ENCODE peak calls at places on chromosomes 5 and 9, in four cellular contexts. J is activated CD8-positive, alpha-beta T cell treated with anti-CD3 and anti-CD28 coated beads for 36 hours; T is ovary; C is progenitor cell of endocrine pancreas. K is an unnamed sample.

GRCh38 chr5:81513982-81514381 is 120.0 kb upstream of the ACOT12 start:
- DNase-seq in J (no peak), T (no peak), C (no peak), K (peak; percentile 18)

GRCh38 chr5:151174612-151175101 is 17.1 kb upstream of the ANXA6 start:
- DNase-seq in J (no peak), T (peak; percentile 54), C (no peak), K (no peak)

GRCh38 chr9:120730661-120731514 is 16.6 kb upstream of the MEGF9 start:
- DNase-seq in J (no peak), T (no peak), C (no peak), K (peak; percentile 86)

GRCh38 chr5:140358738-140359310 is 1.2 kb upstream of the SLC4A9 start:
- DNase-seq in J (no peak), T (no peak), C (no peak), K (peak; percentile 45)

GRCh38 chr5:76542887-76543690 is 80.1 kb downstream of the F2RL2 start:
- DNase-seq in J (peak; percentile 76), T (no peak), C (no peak), K (no peak)

GRCh38 chr9:79623799-79624721 is 52.3 kb downstream of the TLE4 start:
- DNase-seq in J (peak; percentile 78), T (no peak), C (no peak), K (no peak)

GRCh38 chr5:124317471-124317870 is 429.0 kb downstream of the ZNF608 start:
- DNase-seq in J (no peak), T (no peak), C (no peak), K (no peak)

GRCh38 chr9:73081979-73082657 is 69.5 kb upstream of the ANXA1 start:
- DNase-seq in J (peak; percentile 10), T (no peak), C (no peak), K (peak; percentile 67)

GRCh38 chr5:108753331-108753730 is 5.6 kb downstream of the FER start:
- DNase-seq in J (no peak), T (no peak), C (no peak), K (peak; percentile 36)

GRCh38 chr5:30112842-30113241 is 1080.6 kb upstream of the CDH6 start:
- DNase-seq in J (no peak), T (no peak), C (no peak), K (no peak)

GRCh38 chr9:118331622-118332045 is 627.4 kb downstream of the TLR4 start:
- DNase-seq in J (no peak), T (no peak), C (no peak), K (peak; percentile 85)

GRCh38 chr5:178532236-178532635 is 58.0 kb downstream of the COL23A1 start:
- DNase-seq in J (no peak), T (no peak), C (no peak), K (no peak)

GRCh38 chr9:70924380-70924779 is 197.0 kb downstream of the TRPM3 start:
- DNase-seq in J (no peak), T (no peak), C (no peak), K (peak; percentile 95)

GRCh38 chr5:48192-48591 is 43.8 kb upstream of the PLEKHG4B start:
- DNase-seq in J (no peak), T (no peak), C (no peak), K (no peak)

GRCh38 chr5:124310453-124310852 is 436.0 kb downstream of the ZNF608 start:
- DNase-seq in J (no peak), T (no peak), C (no peak), K (no peak)

GRCh38 chr9:89811356-89811755 is 206.5 kb downstream of the GADD45G start:
- DNase-seq in J (no peak), T (no peak), C (no peak), K (no peak)

DNA sequence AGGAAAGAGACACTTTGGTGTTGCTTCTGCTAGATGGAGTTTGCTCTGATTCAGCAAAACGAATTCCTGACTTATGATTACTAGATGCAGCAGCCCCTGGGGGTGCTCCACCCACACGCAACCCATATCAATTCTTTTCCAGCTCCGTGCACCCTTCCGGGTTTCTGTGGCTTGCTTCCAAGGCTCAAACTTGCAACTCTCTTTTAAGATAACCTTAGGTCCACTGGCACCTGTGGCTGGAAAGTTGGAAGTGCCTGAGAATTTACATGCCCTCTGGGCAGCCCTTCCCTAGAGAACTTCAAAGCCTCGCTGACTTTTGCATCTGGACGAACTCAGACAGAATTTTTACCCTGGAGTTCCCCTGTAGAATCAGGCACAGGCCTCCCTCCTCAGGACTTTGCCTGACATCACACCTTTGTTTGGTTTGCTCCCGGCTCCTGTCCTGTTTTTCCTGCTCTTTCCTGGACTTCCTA is 224.9 kb downstream of the SNX18 start:
- DNase-seq in J (no peak), T (no peak), C (no peak), K (peak; percentile 61)
- TF ChIP-seq CTCF in J (no peak), T (no peak), C (no peak), K (no peak)

DNA sequence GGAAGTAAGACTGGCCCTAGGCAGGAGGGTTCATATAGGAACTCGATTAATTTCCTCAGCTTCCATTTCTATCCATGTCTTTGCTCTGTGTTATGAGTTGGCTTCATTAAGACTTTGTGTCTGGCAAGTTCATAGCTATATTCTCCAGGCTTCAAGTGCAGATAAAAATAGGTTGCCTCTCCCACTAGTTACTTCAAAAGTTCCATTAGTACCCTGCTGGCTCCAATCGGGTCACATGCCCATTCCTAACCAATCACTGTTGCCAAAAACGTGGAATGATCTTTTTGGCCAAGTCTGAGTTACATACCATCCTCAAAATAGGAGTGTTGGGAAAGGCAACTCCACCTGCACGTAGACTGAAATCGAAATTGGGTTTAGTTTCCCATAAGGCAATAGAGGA is 13.8 kb upstream of the SPATA31D1 start:
- DNase-seq in J (no peak), T (no peak), C (no peak), K (no peak)
- TF ChIP-seq CTCF in J (no peak), T (no peak), C (no peak), K (no peak)

GRCh38 chr5:18112066-18112465 is 477.8 kb downstream of the TAF11L14 start:
- DNase-seq in J (no peak), T (no peak), C (no peak), K (no peak)

GRCh38 chr5:18119156-18119785 is 485.0 kb downstream of the TAF11L14 start:
- DNase-seq in J (no peak), T (no peak), C (no peak), K (no peak)

GRCh38 chr5:18114161-18114802 is 480.0 kb downstream of the TAF11L14 start:
- DNase-seq in J (no peak), T (no peak), C (no peak), K (no peak)

GRCh38 chr5:18113724-18114123 is 479.5 kb downstream of the TAF11L14 start:
- DNase-seq in J (no peak), T (no peak), C (no peak), K (peak; percentile 14)
- TF ChIP-seq CTCF in J (no peak), T (no peak), C (peak; percentile 27), K (no peak)

GRCh38 chr9:27457445-27457844 is 66.6 kb upstream of the IFNK start:
- DNase-seq in J (peak; percentile 21), T (peak; percentile 43), C (no peak), K (no peak)

GRCh38 chr9:27462434-27462833 is 61.7 kb upstream of the IFNK start:
- DNase-seq in J (no peak), T (no peak), C (no peak), K (no peak)

GRCh38 chr9:27462846-27463245 is 61.2 kb upstream of the IFNK start:
- DNase-seq in J (no peak), T (no peak), C (no peak), K (no peak)

GRCh38 chr9:27460225-27461023 is 63.7 kb upstream of the IFNK start:
- DNase-seq in J (no peak), T (no peak), C (no peak), K (peak; percentile 54)
- TF ChIP-seq CTCF in J (no peak), T (no peak), C (no peak), K (no peak)

DNA sequence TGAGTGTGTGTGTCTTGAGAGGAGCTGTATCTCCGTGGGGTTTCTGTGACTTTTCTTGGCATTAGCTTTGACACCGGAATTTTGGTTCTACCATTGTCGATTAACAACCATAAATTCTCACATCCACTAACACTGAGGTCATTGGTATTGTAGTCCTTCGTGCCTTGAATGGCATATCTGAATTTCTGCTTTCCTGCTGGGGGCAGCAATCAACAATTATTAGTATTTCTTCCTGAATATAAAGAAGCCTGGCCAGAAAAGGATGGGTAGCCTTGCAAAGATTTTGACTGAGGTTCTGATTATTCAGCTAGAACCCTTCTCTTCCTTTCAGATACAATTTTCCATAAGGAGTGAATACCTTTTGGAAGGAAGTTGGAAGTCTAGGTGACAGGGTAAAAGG is 33.5 kb upstream of the SHOC1 start:
- DNase-seq in J (no peak), T (no peak), C (no peak), K (peak; percentile 55)
- TF ChIP-seq CTCF in J (peak; percentile 14), T (no peak), C (no peak), K (peak; percentile 26)